ENCODE peak calls at places on chromosomes 6 and 20, in five cellular contexts. F, Q, Z, T and S are unnamed samples.

GRCh38 chr20:43188861-43189613 is 669 bp downstream of the PTPRT start:
- DNase-seq in F (peak), Q (no peak), Z (no peak), T (no peak), S (no peak)

GRCh38 chr6:88538849-88539571 is 372.9 kb upstream of the CNR1 start:
- DNase-seq in F (no peak), Q (no peak), Z (no peak), T (no peak), S (no peak)

GRCh38 chr6:31180500-31180899 is 10.0 kb upstream of the POU5F1 start:
- DNase-seq in F (peak), Q (no peak), Z (no peak), T (no peak), S (peak)

GRCh38 chr6:75337805-75338204 is 53.2 kb upstream of the TMEM30A start:
- DNase-seq in F (no peak), Q (no peak), Z (no peak), T (no peak), S (no peak)

GRCh38 chr6:135876048-135876447 is 24.5 kb downstream of the PDE7B start:
- DNase-seq in F (peak), Q (no peak), Z (no peak), T (no peak), S (no peak)

GRCh38 chr6:170035896-170036295 is 255.0 kb downstream of the DLL1 start:
- DNase-seq in F (no peak), Q (no peak), Z (no peak), T (no peak), S (no peak)

GRCh38 chr20:12166053-12166717 is 248.5 kb downstream of the BTBD3 start:
- DNase-seq in F (no peak), Q (no peak), Z (no peak), T (no peak), S (no peak)

GRCh38 chr6:37077459-37078296 is 72.2 kb downstream of the FGD2 start:
- DNase-seq in F (peak), Q (no peak), Z (no peak), T (no peak), S (no peak)

GRCh38 chr6:117976030-117976651 is 69.1 kb downstream of the SLC35F1 start:
- DNase-seq in F (no peak), Q (peak), Z (no peak), T (peak), S (peak)

GRCh38 chr6:84065718-84066290 is 32.2 kb downstream of the MRAP2 start:
- DNase-seq in F (no peak), Q (no peak), Z (no peak), T (no peak), S (no peak)

GRCh38 chr6:71262914-71263313 is 25.7 kb upstream of the OGFRL1 start:
- DNase-seq in F (no peak), Q (no peak), Z (no peak), T (no peak), S (no peak)

GRCh38 chr20:51860015-51860882 is 57.9 kb upstream of the SALL4 start:
- DNase-seq in F (no peak), Q (peak), Z (no peak), T (no peak), S (no peak)

GRCh38 chr20:44405785-44406571 is 50.5 kb downstream of the HNF4A start:
- DNase-seq in F (no peak), Q (no peak), Z (no peak), T (no peak), S (no peak)

GRCh38 chr6:156645106-156645505 is 132.1 kb upstream of the ARID1B start:
- DNase-seq in F (no peak), Q (no peak), Z (no peak), T (no peak), S (no peak)

GRCh38 chr20:49636447-49636846 is 68.5 kb upstream of the PTGIS start:
- DNase-seq in F (no peak), Q (no peak), Z (no peak), T (no peak), S (no peak)

GRCh38 chr6:124780621-124781020 is 181.6 kb upstream of the RNF217 start:
- DNase-seq in F (no peak), Q (no peak), Z (no peak), T (no peak), S (no peak)

GRCh38 chr20:33477386-33478234 is 12.3 kb upstream of the CBFA2T2 start:
- DNase-seq in F (peak), Q (no peak), Z (no peak), T (no peak), S (no peak)

GRCh38 chr6:2872417-2873358 is 30.4 kb downstream of the SERPINB9 start:
- DNase-seq in F (no peak), Q (no peak), Z (no peak), T (no peak), S (no peak)

GRCh38 chr20:37501940-37502339 is 19.1 kb upstream of the NNAT start:
- DNase-seq in F (peak), Q (peak), Z (no peak), T (no peak), S (no peak)

GRCh38 chr6:35240838-35241801 is 18.4 kb upstream of the ZNF76 start:
- DNase-seq in F (peak), Q (peak), Z (no peak), T (peak), S (peak)

GRCh38 chr6:13635948-13636658 is 21.0 kb downstream of the NOL7 start:
- DNase-seq in F (no peak), Q (no peak), Z (no peak), T (peak), S (no peak)

GRCh38 chr6:30981942-30982772 is 1.4 kb upstream of the MUC21 start:
- DNase-seq in F (peak), Q (peak), Z (no peak), T (peak), S (peak)

GRCh38 chr20:24782221-24782620 is 166.8 kb upstream of the CST7 start:
- DNase-seq in F (no peak), Q (no peak), Z (no peak), T (no peak), S (no peak)

GRCh38 chr6:118908441-118908840 is 14.5 kb downstream of the ASF1A start:
- DNase-seq in F (no peak), Q (no peak), Z (no peak), T (no peak), S (no peak)

GRCh38 chr6:127776320-127776719 is 124.5 kb downstream of the THEMIS start:
- DNase-seq in F (no peak), Q (no peak), Z (no peak), T (no peak), S (no peak)

GRCh38 chr20:62477669-62478450 is 2.1 kb upstream of the GATA5 start:
- DNase-seq in F (peak), Q (no peak), Z (no peak), T (no peak), S (no peak)

GRCh38 chr20:48904566-48905321 is 16.8 kb upstream of the ARFGEF2 start:
- DNase-seq in F (peak), Q (peak), Z (no peak), T (peak), S (peak)

GRCh38 chr6:2232445-2232844 is 13.0 kb downstream of the GMDS start:
- DNase-seq in F (no peak), Q (no peak), Z (no peak), T (no peak), S (no peak)

GRCh38 chr6:159969204-159969912 is 476 bp downstream of the IGF2R start:
- DNase-seq in F (peak), Q (no peak), Z (no peak), T (no peak), S (no peak)

GRCh38 chr6:149862901-149863595 is 1.1 kb downstream of the LRP11 start:
- DNase-seq in F (peak), Q (peak), Z (no peak), T (peak), S (peak)

GRCh38 chr6:152952866-152953509 is 29.9 kb downstream of the FBXO5 start:
- DNase-seq in F (no peak), Q (peak), Z (no peak), T (peak), S (peak)

GRCh38 chr6:109455161-109455501 is 441 bp downstream of the MICAL1 start:
- DNase-seq in F (peak), Q (no peak), Z (no peak), T (no peak), S (no peak)

GRCh38 chr6:138430361-138431145 is 26.5 kb downstream of the HEBP2 start:
- DNase-seq in F (no peak), Q (no peak), Z (no peak), T (no peak), S (no peak)

DNA sequence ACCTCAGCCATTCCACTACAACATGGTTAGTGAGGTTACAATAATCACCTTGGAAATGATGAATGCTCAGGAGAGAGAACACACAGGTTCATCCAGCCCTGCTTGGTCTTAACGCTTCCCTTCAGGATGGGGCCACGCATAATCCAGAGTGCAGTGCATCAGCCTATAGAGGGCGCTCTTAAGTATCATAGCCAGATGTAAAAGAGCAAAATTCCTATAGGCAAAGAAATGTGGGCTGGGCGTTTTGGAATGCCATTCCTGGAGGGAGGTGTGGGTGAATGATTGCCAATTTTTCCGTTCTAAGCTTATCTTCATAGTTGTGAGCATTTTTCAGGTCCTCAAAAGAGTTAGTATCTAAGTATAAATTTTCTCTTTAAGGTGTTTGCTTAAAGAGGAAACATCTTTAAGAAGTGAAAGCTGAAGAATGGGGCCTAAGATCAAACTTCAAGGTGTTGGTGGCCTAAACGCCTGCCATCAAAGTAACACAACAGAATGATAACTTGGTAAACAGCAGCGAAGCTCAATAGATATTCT is 1.8 kb downstream of the RIPOR2 start:
- DNase-seq in F (peak), Q (peak), Z (no peak), T (peak), S (peak)
- TF ChIP-seq ESRRA in F (no peak), Q (no peak), Z (no peak), T (no peak), S (no peak)

GRCh38 chr20:57559658-57560553 is 1.0 kb upstream of the PCK1 start:
- DNase-seq in F (no peak), Q (no peak), Z (no peak), T (no peak), S (no peak)

GRCh38 chr20:57559286-57559627 is 1.7 kb upstream of the PCK1 start:
- DNase-seq in F (no peak), Q (no peak), Z (no peak), T (no peak), S (no peak)

GRCh38 chr20:57558614-57559285 is 2.2 kb upstream of the PCK1 start:
- DNase-seq in F (no peak), Q (no peak), Z (no peak), T (peak), S (no peak)

GRCh38 chr20:57561356-57562279 is 708 bp downstream of the PCK1 start:
- DNase-seq in F (no peak), Q (no peak), Z (no peak), T (no peak), S (no peak)

GRCh38 chr20:57560554-57561355 is at the start of gene PCK1:
- DNase-seq in F (no peak), Q (peak), Z (no peak), T (peak), S (peak)
- TF ChIP-seq ESRRA in F (no peak), Q (no peak), Z (no peak), T (peak), S (peak)

GRCh38 chr20:60389441-60389840 is 431.2 kb downstream of the CDH26 start:
- DNase-seq in F (no peak), Q (no peak), Z (no peak), T (no peak), S (no peak)
- TF ChIP-seq ESRRA in F (no peak), Q (no peak), Z (no peak), T (no peak), S (no peak)

DNA sequence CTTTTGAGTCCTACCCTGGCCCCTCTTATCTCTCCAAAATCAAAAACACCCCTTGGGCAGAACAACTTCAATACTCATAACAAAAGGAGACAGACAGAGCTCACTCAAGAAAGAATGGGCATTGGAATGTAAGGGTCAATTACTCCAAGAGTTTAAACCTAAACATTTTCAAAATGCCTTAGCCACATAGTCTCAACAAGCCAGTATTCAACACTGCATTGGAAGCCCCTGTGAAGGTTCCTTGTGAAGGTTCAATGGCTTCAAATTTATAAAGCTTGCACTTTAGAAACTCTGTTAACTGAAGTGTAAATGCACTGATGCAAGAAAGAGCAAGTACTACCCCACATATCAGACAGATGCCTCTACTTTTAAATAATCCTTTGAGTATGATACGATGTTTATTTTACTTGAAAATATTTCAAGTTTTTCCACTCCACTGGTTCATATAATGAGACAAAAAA is 139.1 kb upstream of the LAMP5 start:
- DNase-seq in F (no peak), Q (no peak), Z (no peak), T (no peak), S (no peak)
- TF ChIP-seq ESRRA in F (no peak), Q (no peak), Z (no peak), T (no peak), S (no peak)

DNA sequence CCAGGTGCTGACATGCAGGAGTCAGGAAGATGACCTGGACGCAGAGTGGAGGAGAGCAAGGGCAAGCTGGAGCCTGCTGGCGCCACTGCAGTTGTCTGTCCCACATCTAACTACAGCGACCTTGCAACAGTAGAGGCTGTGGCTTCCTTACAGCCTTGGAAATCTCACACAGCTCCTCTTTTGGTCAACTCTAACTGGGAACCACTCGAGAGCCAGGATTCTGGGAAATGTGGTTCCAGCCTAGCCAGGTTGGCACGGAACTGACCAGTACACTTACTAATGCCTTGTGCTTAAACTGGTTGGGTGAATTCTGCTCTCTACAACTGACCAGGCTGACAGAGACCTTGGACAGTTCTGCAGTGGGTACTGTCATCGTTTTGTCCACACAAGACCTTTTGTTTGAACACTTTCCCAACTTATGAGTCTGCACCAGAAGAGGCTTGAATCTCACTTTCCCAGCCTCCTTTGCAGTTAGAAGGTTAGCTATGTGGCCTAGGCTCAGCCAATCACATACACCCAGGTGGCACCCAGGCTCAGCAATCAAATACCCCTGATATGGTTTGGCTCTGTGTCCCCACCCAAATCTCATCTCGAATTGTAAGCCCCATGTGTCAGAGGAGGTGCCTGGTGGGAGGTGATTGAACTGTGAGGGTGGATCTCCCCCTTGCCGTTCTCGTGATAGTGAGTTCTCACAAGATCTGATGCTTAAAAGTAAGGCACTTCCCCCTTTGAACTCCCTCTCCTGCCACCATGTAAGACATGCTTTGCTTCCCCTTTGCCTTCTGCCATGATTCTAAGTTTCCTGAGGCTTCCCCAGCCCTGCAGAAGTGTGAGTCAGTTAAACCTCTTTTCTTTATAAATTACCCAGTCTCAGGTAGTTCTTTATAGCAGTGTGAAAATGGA is 153.5 kb downstream of the ZMYND8 start:
- DNase-seq in F (no peak), Q (no peak), Z (no peak), T (peak), S (peak)
- TF ChIP-seq ESRRA in F (no peak), Q (no peak), Z (no peak), T (no peak), S (no peak)

GRCh38 chr6:6634735-6635075 is 46.2 kb downstream of the LY86 start:
- DNase-seq in F (no peak), Q (no peak), Z (no peak), T (no peak), S (no peak)

GRCh38 chr6:6629416-6629815 is 40.9 kb downstream of the LY86 start:
- DNase-seq in F (no peak), Q (peak), Z (no peak), T (no peak), S (no peak)

GRCh38 chr6:6633898-6634734 is 45.6 kb downstream of the LY86 start:
- DNase-seq in F (no peak), Q (no peak), Z (no peak), T (no peak), S (no peak)

GRCh38 chr6:6631053-6631452 is 42.5 kb downstream of the LY86 start:
- DNase-seq in F (no peak), Q (no peak), Z (no peak), T (no peak), S (no peak)

DNA sequence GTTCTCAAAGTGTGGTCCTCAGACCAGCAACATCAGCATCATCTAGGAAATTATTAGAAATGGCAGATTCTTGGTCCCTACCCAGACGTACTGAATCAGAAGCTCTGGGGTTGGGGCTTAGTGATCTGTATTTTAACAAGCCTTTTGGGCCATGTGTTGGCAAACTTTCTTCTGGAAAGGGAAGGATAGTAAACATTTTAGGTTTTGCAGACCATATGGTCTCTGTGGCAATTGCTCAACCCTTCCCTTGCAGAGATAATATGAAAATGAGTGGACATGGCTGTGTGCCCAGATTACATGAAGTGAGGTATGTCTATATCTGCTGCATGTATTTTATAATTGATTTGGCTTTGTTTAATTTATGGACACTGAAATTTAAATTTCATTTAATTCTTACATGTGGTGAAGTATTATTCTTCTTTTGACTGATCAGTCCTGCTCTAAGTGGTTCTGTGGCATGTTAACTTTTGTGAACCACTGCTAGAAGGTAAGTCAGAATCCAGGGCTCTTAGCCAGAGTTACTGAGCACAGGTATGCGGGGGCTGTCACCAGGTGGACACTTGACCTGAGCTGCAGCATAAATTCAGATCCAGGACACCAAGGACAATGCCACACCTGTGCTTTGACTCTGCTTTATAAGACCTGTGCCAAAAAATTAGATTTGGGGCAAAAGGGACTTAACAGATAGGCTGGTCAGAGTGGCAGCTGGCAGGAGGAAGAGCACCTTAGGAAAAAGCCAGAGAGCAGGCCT is 43.2 kb downstream of the LY86 start:
- DNase-seq in F (no peak), Q (no peak), Z (no peak), T (no peak), S (no peak)
- TF ChIP-seq ESRRA in F (no peak), Q (no peak), Z (no peak), T (no peak), S (no peak)